ENCODE peak calls at places on chromosomes 7 and 10, in nine cellular contexts. K, U, Y, Z, D, B, R, E and J are unnamed samples.

GRCh38 chr7:76318488-76319353 is 16.2 kb downstream of the HSPB1 start:
- DNase-seq in K (peak), U (no peak), Y (no peak), Z (peak), D (peak), B (peak), R (peak), E (peak), J (peak)

GRCh38 chr7:51666261-51666660 is 349.7 kb upstream of the COBL start:
- DNase-seq in K (no peak), U (no peak), Y (no peak), Z (no peak), D (no peak), B (no peak), R (no peak), E (no peak), J (no peak)

GRCh38 chr10:76037531-76037930 is 606.1 kb downstream of the LRMDA start:
- DNase-seq in K (no peak), U (no peak), Y (no peak), Z (no peak), D (no peak), B (no peak), R (no peak), E (no peak), J (no peak)

GRCh38 chr7:90530263-90530662 is 60.8 kb downstream of the PTTG1IP2 start:
- DNase-seq in K (no peak), U (no peak), Y (no peak), Z (no peak), D (peak), B (no peak), R (no peak), E (peak), J (peak)

GRCh38 chr7:22992874-22993840 is 20.8 kb downstream of the HYCC1 start:
- DNase-seq in K (peak), U (no peak), Y (no peak), Z (peak), D (no peak), B (no peak), R (no peak), E (no peak), J (no peak)

GRCh38 chr10:125802739-125803138 is 20.3 kb downstream of the UROS start:
- DNase-seq in K (no peak), U (no peak), Y (no peak), Z (no peak), D (no peak), B (no peak), R (no peak), E (no peak), J (no peak)

GRCh38 chr7:79340212-79340611 is 113.3 kb downstream of the MAGI2 start:
- DNase-seq in K (no peak), U (no peak), Y (no peak), Z (no peak), D (no peak), B (no peak), R (no peak), E (no peak), J (no peak)

GRCh38 chr7:18700147-18700546 is 204.6 kb downstream of the HDAC9 start:
- DNase-seq in K (peak), U (peak), Y (no peak), Z (no peak), D (no peak), B (peak), R (no peak), E (no peak), J (no peak)

GRCh38 chr7:45203947-45204445 is 46.4 kb downstream of the RAMP3 start:
- DNase-seq in K (peak), U (no peak), Y (no peak), Z (peak), D (peak), B (no peak), R (no peak), E (no peak), J (peak)

GRCh38 chr7:80608292-80608691 is 30.1 kb upstream of the CD36 start:
- DNase-seq in K (no peak), U (no peak), Y (no peak), Z (no peak), D (no peak), B (no peak), R (no peak), E (no peak), J (no peak)

GRCh38 chr10:110985497-110986270 is 66.3 kb downstream of the SHOC2 start:
- DNase-seq in K (no peak), U (no peak), Y (no peak), Z (no peak), D (peak), B (no peak), R (no peak), E (no peak), J (no peak)

GRCh38 chr10:129769381-129770116 is 194.5 kb downstream of the EBF3 start:
- DNase-seq in K (no peak), U (no peak), Y (no peak), Z (no peak), D (no peak), B (no peak), R (no peak), E (no peak), J (no peak)

GRCh38 chr10:116947838-116948529 is 57.0 kb downstream of the SHTN1 start:
- DNase-seq in K (peak), U (no peak), Y (peak), Z (no peak), D (peak), B (no peak), R (no peak), E (peak), J (peak)
- H3K4me3 ChIP-seq in K (no peak), U (no peak), Y (no peak), Z (no peak), D (no peak), B (no peak), R (no peak), E (no peak), J (no peak)

GRCh38 chr10:28806951-28807759 is 129.8 kb downstream of the BAMBI start:
- DNase-seq in K (no peak), U (no peak), Y (no peak), Z (no peak), D (peak), B (no peak), R (no peak), E (no peak), J (no peak)

GRCh38 chr10:28806481-28806880 is 129.2 kb downstream of the BAMBI start:
- DNase-seq in K (no peak), U (no peak), Y (no peak), Z (no peak), D (peak), B (no peak), R (no peak), E (no peak), J (no peak)

GRCh38 chr10:28810062-28810870 is 132.9 kb downstream of the BAMBI start:
- DNase-seq in K (no peak), U (peak), Y (no peak), Z (no peak), D (peak), B (no peak), R (no peak), E (no peak), J (no peak)

GRCh38 chr10:28808693-28809092 is 131.4 kb downstream of the BAMBI start:
- DNase-seq in K (no peak), U (no peak), Y (no peak), Z (no peak), D (no peak), B (no peak), R (no peak), E (no peak), J (no peak)

GRCh38 chr10:28807760-28808613 is 130.7 kb downstream of the BAMBI start:
- DNase-seq in K (no peak), U (no peak), Y (no peak), Z (no peak), D (peak), B (no peak), R (no peak), E (no peak), J (no peak)
- H3K4me3 ChIP-seq in K (no peak), U (no peak), Y (no peak), Z (no peak), D (no peak), B (no peak), R (no peak), E (no peak), J (no peak)

DNA sequence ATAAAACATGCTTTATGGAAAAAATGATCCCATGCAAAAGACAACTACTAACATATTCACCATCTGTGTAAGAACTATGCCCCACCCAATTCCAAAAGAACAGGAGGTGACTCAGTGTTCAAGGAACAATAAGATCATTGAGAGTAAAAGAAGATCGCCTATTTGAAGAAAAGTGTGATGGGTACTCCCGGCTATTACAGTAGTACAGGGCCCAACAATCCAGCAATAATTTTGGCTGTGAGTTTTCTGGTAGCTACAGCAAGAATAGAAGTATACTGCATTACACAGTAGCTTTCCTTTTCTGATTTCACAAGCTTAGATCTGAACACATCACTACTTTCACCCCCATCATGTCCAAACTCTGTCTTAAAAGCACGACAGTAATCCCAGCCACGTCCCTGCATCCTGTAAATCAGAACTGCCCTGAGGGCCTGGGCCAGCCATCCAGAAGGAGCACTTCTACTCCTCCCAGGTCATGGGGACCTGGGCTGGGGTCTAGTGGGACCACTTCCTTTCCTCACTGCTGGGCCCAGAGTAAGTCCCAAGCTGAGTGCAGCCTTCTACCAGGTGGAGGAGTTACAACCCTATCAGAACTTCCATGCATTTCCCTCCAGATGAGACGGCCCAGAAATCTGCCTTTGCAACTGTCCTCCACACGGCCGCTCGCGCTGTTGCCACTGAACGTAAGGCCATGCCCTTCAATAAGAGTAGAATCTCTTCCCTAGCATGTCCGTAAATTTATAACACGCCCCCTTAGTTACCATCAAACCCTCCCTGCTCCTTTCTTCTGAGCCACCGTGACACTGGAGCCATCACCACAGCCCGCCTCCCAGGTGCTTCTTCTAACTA is 7.9 kb downstream of the ESYT2 start:
- DNase-seq in K (no peak), U (no peak), Y (peak), Z (no peak), D (peak), B (peak), R (no peak), E (peak), J (peak)
- H3K4me3 ChIP-seq in K (no peak), U (no peak), Y (peak), Z (no peak), D (no peak), B (no peak), R (no peak), E (no peak), J (no peak)

GRCh38 chr10:107741976-107742375 is 577.5 kb upstream of the SORCS1 start:
- DNase-seq in K (no peak), U (no peak), Y (no peak), Z (no peak), D (no peak), B (no peak), R (no peak), E (no peak), J (no peak)

GRCh38 chr10:107739951-107740350 is 575.4 kb upstream of the SORCS1 start:
- DNase-seq in K (no peak), U (no peak), Y (no peak), Z (no peak), D (no peak), B (no peak), R (no peak), E (no peak), J (no peak)

DNA sequence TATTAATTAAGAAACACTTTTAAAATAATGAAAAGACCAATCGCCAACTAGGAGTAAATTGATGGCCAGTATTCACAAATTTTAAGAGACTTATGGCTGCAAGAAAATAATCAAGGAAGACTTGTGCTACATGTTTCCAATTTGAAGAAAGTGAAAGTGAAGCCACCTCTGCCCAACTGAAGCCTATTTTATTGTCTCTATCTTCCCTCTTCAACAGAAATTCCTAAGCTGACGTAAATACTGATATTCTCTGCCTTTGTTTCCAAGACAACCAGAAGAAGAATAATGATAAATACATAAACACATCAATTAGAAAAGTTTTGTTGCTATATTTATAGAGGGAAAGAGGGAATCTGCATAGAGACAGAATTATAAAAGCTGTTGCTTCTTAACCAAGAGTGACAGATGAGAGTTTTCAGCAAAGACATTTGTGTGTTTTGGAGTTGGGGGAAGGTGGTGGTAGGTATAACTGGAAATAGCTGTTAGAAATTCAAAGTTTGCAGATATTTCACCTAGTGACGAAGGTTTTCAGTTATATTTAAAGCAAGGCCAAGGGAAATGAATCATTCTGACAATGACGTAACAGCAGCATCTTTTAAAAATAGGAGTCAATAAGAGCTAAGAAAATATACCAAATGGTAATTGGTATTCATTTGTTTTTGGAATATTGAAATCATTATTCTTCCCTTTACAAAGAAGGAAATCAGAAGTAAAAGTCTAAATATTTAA is 576.6 kb upstream of the SORCS1 start:
- DNase-seq in K (peak), U (no peak), Y (no peak), Z (no peak), D (no peak), B (no peak), R (no peak), E (no peak), J (peak)
- H3K4me3 ChIP-seq in K (peak), U (no peak), Y (no peak), Z (no peak), D (no peak), B (no peak), R (no peak), E (no peak), J (no peak)

DNA sequence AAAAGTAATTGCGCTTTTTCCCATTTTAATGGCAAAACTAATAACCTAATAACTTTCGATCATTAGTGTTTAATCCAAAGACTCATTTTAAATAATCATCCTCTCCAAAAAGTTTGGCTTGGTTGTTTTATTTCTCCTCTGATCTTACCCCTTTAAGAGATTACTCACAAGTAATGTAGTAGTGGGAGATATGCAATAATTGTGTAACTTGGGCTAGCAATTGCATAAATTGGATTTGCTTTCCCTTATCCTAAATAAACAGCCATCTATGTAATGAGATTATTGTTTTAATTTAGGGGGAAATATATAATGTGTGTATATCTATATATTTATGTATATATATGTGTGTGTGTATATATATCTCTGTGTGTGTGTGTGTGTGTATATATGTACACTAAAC is 82.5 kb downstream of the RNLS start:
- DNase-seq in K (no peak), U (no peak), Y (no peak), Z (no peak), D (peak), B (no peak), R (no peak), E (no peak), J (peak)
- H3K4me3 ChIP-seq in K (no peak), U (no peak), Y (no peak), Z (no peak), D (no peak), B (no peak), R (no peak), E (no peak), J (no peak)

GRCh38 chr7:140315498-140316164 is 82.7 kb downstream of the SLC37A3 start:
- DNase-seq in K (no peak), U (no peak), Y (no peak), Z (no peak), D (no peak), B (no peak), R (no peak), E (no peak), J (no peak)
- H3K4me3 ChIP-seq in K (no peak), U (no peak), Y (no peak), Z (no peak), D (no peak), B (no peak), R (no peak), E (no peak), J (no peak)